ENCODE peak calls at places on chromosomes 13 and 19, in nine cellular contexts. One of them, this sample, is unnamed.

GRCh38 chr19:46614114-46614701 is 10.7 kb downstream of the PTGIR start:
- DNase-seq in CD4-positive, alpha-beta T cell: peak
- DNase-seq in cardiac muscle cell: peak
- DNase-seq in dorsolateral prefrontal cortex: peak
- DNase-seq in tibial artery: peak
- DNase-seq in pancreas: peak
- DNase-seq in astrocyte: peak
- DNase-seq in colonic mucosa: peak
- DNase-seq in tibial nerve: peak
- DNase-seq in this sample: peak

GRCh38 chr13:79604752-79605151 is 123.8 kb downstream of the NDFIP2 start:
- DNase-seq in tibial artery: no peak
- DNase-seq in CD4-positive, alpha-beta T cell: no peak
- DNase-seq in pancreas: no peak
- DNase-seq in tibial nerve: no peak
- DNase-seq in astrocyte: no peak
- DNase-seq in dorsolateral prefrontal cortex: no peak
- DNase-seq in cardiac muscle cell: no peak
- DNase-seq in colonic mucosa: no peak
- DNase-seq in this sample: no peak

GRCh38 chr19:18650048-18650435 is 13.2 kb downstream of the KLHL26 start:
- DNase-seq in tibial nerve: peak
- DNase-seq in dorsolateral prefrontal cortex: no peak
- DNase-seq in colonic mucosa: peak
- DNase-seq in CD4-positive, alpha-beta T cell: no peak
- DNase-seq in tibial artery: no peak
- DNase-seq in pancreas: no peak
- DNase-seq in astrocyte: no peak
- DNase-seq in cardiac muscle cell: peak
- DNase-seq in this sample: no peak

GRCh38 chr19:43425567-43426392 is 11.1 kb downstream of the TEX101 start:
- DNase-seq in tibial artery: no peak
- DNase-seq in colonic mucosa: peak
- DNase-seq in cardiac muscle cell: peak
- DNase-seq in tibial nerve: no peak
- DNase-seq in CD4-positive, alpha-beta T cell: no peak
- DNase-seq in astrocyte: no peak
- DNase-seq in pancreas: peak
- DNase-seq in dorsolateral prefrontal cortex: no peak
- DNase-seq in this sample: no peak

GRCh38 chr13:84661718-84662117 is 779.4 kb upstream of the SLITRK1 start:
- DNase-seq in astrocyte: no peak
- DNase-seq in pancreas: no peak
- DNase-seq in dorsolateral prefrontal cortex: no peak
- DNase-seq in tibial artery: no peak
- DNase-seq in tibial nerve: no peak
- DNase-seq in colonic mucosa: no peak
- DNase-seq in cardiac muscle cell: no peak
- DNase-seq in CD4-positive, alpha-beta T cell: no peak
- DNase-seq in this sample: no peak

GRCh38 chr13:21546372-21546771 is 57.6 kb downstream of the MICU2 start:
- DNase-seq in dorsolateral prefrontal cortex: no peak
- DNase-seq in pancreas: no peak
- DNase-seq in CD4-positive, alpha-beta T cell: no peak
- DNase-seq in cardiac muscle cell: peak
- DNase-seq in astrocyte: no peak
- DNase-seq in colonic mucosa: no peak
- DNase-seq in tibial artery: no peak
- DNase-seq in tibial nerve: no peak
- DNase-seq in this sample: no peak

GRCh38 chr13:36979361-36980040 is 19.6 kb downstream of the ALG5 start:
- DNase-seq in colonic mucosa: no peak
- DNase-seq in dorsolateral prefrontal cortex: no peak
- DNase-seq in tibial nerve: no peak
- DNase-seq in CD4-positive, alpha-beta T cell: no peak
- DNase-seq in tibial artery: no peak
- DNase-seq in cardiac muscle cell: peak
- DNase-seq in pancreas: no peak
- DNase-seq in astrocyte: peak
- DNase-seq in this sample: no peak

GRCh38 chr13:29484236-29484635 is 111.3 kb downstream of the SLC7A1 start:
- DNase-seq in astrocyte: no peak
- DNase-seq in CD4-positive, alpha-beta T cell: no peak
- DNase-seq in tibial artery: no peak
- DNase-seq in dorsolateral prefrontal cortex: no peak
- DNase-seq in colonic mucosa: no peak
- DNase-seq in tibial nerve: no peak
- DNase-seq in pancreas: no peak
- DNase-seq in cardiac muscle cell: no peak
- DNase-seq in this sample: no peak

GRCh38 chr19:49019242-49019932 is 2.5 kb upstream of the LHB start:
- DNase-seq in colonic mucosa: peak
- DNase-seq in tibial artery: no peak
- DNase-seq in astrocyte: no peak
- DNase-seq in dorsolateral prefrontal cortex: no peak
- DNase-seq in CD4-positive, alpha-beta T cell: peak
- DNase-seq in tibial nerve: no peak
- DNase-seq in pancreas: peak
- DNase-seq in cardiac muscle cell: peak
- DNase-seq in this sample: peak
- TF ChIP-seq CTCF in colonic mucosa: no peak
- TF ChIP-seq CTCF in tibial artery: no peak
- TF ChIP-seq CTCF in astrocyte: no peak
- TF ChIP-seq CTCF in dorsolateral prefrontal cortex: no peak
- TF ChIP-seq CTCF in CD4-positive, alpha-beta T cell: no peak
- TF ChIP-seq CTCF in tibial nerve: no peak
- TF ChIP-seq CTCF in pancreas: no peak
- TF ChIP-seq CTCF in cardiac muscle cell: no peak
- TF ChIP-seq CTCF in this sample: no peak

DNA sequence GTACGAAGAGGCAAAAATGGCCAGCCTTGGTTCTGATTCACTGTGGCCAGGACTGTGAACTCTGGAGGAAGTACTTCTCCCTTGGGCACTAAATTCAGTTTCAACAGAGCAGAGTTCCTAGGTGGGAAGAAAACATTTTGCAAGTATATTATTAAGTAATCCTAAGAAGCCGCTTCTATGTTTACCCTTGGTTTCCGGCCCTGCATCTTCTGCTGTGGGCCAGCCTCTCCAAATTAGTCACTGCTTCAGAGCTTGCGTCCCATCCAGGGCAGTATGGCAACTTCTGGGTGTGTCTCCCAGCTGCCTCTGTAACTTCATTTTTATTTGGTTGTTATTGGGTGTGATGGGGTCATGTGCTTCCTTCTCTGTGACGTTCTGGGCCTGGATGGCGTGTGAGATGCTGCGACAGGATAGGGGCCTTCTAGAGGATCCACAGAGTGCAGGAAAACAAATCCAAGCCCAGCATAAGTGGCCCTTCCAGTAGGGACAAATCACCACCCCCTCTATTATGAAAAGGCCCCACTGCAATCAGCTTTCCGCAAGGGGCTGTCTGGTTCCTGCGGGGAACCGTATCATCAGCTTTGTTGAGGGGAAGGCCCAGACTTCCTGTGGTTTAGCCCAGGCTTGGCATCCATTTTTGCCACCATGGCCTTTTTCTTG is 55.1 kb upstream of the C1QTNF9 start:
- DNase-seq in cardiac muscle cell: peak
- DNase-seq in astrocyte: no peak
- DNase-seq in colonic mucosa: no peak
- DNase-seq in dorsolateral prefrontal cortex: no peak
- DNase-seq in tibial nerve: no peak
- DNase-seq in pancreas: no peak
- DNase-seq in tibial artery: no peak
- DNase-seq in CD4-positive, alpha-beta T cell: peak
- DNase-seq in this sample: no peak
- H3K27ac ChIP-seq in cardiac muscle cell: no peak
- H3K27ac ChIP-seq in astrocyte: no peak
- H3K27ac ChIP-seq in colonic mucosa: peak
- H3K27ac ChIP-seq in dorsolateral prefrontal cortex: peak
- H3K27ac ChIP-seq in tibial nerve: peak
- H3K27ac ChIP-seq in pancreas: peak
- H3K27ac ChIP-seq in tibial artery: no peak
- H3K27ac ChIP-seq in CD4-positive, alpha-beta T cell: peak
- H3K27ac ChIP-seq in this sample: peak

DNA sequence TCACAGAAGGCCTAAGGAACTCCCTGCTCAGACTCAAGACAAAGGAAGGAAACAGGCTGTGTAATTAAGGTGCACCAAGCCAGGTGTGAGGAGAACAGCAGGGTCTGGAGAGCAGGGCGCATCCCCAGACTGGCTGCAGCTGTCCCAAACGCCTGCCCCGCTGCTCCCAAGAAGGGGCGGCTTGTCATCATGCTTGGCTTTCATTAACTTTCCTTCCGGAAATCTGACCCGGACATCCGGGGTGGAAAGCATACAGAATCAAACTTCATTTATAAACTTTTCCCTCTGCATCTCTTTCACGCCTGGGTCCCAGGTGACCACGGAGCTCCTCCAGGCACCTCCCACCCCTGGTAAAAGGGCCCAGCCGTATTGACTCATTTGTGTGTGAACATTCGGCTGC is 31.7 kb downstream of the TSHZ3 start:
- DNase-seq in CD4-positive, alpha-beta T cell: no peak
- DNase-seq in colonic mucosa: no peak
- DNase-seq in astrocyte: no peak
- DNase-seq in cardiac muscle cell: no peak
- DNase-seq in dorsolateral prefrontal cortex: no peak
- DNase-seq in tibial artery: no peak
- DNase-seq in tibial nerve: no peak
- DNase-seq in pancreas: no peak
- DNase-seq in this sample: no peak
- TF ChIP-seq CTCF in CD4-positive, alpha-beta T cell: no peak
- TF ChIP-seq CTCF in colonic mucosa: no peak
- TF ChIP-seq CTCF in astrocyte: no peak
- TF ChIP-seq CTCF in cardiac muscle cell: no peak
- TF ChIP-seq CTCF in dorsolateral prefrontal cortex: no peak
- TF ChIP-seq CTCF in tibial artery: no peak
- TF ChIP-seq CTCF in tibial nerve: no peak
- TF ChIP-seq CTCF in pancreas: no peak
- TF ChIP-seq CTCF in this sample: no peak

GRCh38 chr13:100837611-100838010 is 163.0 kb upstream of the TMTC4 start:
- DNase-seq in tibial artery: no peak
- DNase-seq in CD4-positive, alpha-beta T cell: no peak
- DNase-seq in tibial nerve: no peak
- DNase-seq in pancreas: no peak
- DNase-seq in dorsolateral prefrontal cortex: no peak
- DNase-seq in colonic mucosa: no peak
- DNase-seq in astrocyte: no peak
- DNase-seq in cardiac muscle cell: no peak
- DNase-seq in this sample: no peak

GRCh38 chr13:100836696-100837095 is 162.1 kb upstream of the TMTC4 start:
- DNase-seq in cardiac muscle cell: peak
- DNase-seq in tibial nerve: no peak
- DNase-seq in dorsolateral prefrontal cortex: no peak
- DNase-seq in colonic mucosa: no peak
- DNase-seq in tibial artery: no peak
- DNase-seq in pancreas: no peak
- DNase-seq in astrocyte: peak
- DNase-seq in CD4-positive, alpha-beta T cell: no peak
- DNase-seq in this sample: no peak

GRCh38 chr13:100835695-100836094 is 161.1 kb upstream of the TMTC4 start:
- DNase-seq in dorsolateral prefrontal cortex: no peak
- DNase-seq in cardiac muscle cell: no peak
- DNase-seq in colonic mucosa: no peak
- DNase-seq in tibial artery: no peak
- DNase-seq in CD4-positive, alpha-beta T cell: no peak
- DNase-seq in astrocyte: no peak
- DNase-seq in tibial nerve: no peak
- DNase-seq in pancreas: no peak
- DNase-seq in this sample: no peak

GRCh38 chr13:100828226-100828625 is 153.6 kb upstream of the TMTC4 start:
- DNase-seq in pancreas: no peak
- DNase-seq in colonic mucosa: no peak
- DNase-seq in CD4-positive, alpha-beta T cell: no peak
- DNase-seq in astrocyte: no peak
- DNase-seq in tibial artery: no peak
- DNase-seq in dorsolateral prefrontal cortex: no peak
- DNase-seq in cardiac muscle cell: peak
- DNase-seq in tibial nerve: no peak
- DNase-seq in this sample: no peak

DNA sequence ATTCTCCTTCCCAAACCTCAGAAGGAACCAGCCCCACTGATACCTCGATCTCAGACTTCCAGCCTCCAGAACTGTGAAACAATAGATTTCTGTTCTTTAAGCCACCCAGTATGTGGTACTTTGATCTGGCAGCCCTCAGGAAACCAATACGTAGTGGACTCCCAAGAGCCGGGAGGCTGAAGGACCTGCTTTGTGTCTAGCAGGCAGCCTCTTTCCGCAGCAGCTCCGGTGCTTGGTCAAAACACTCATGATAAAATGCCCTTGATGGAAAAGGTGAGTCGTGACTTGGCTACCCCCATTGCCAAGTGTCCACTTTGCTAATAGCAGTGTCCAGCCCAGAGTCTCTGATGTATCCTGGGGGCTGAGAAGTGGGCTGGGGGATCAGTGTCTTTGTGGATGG is 158.8 kb upstream of the TMTC4 start:
- DNase-seq in pancreas: no peak
- DNase-seq in CD4-positive, alpha-beta T cell: no peak
- DNase-seq in tibial nerve: no peak
- DNase-seq in tibial artery: no peak
- DNase-seq in colonic mucosa: no peak
- DNase-seq in dorsolateral prefrontal cortex: no peak
- DNase-seq in astrocyte: no peak
- DNase-seq in cardiac muscle cell: no peak
- DNase-seq in this sample: no peak
- H3K27ac ChIP-seq in pancreas: no peak
- H3K27ac ChIP-seq in CD4-positive, alpha-beta T cell: no peak
- H3K27ac ChIP-seq in tibial nerve: no peak
- H3K27ac ChIP-seq in tibial artery: no peak
- H3K27ac ChIP-seq in colonic mucosa: no peak
- H3K27ac ChIP-seq in dorsolateral prefrontal cortex: no peak
- H3K27ac ChIP-seq in astrocyte: no peak
- H3K27ac ChIP-seq in cardiac muscle cell: no peak
- H3K27ac ChIP-seq in this sample: no peak

GRCh38 chr19:16025108-16026101 is 50.9 kb upstream of the TPM4 start:
- DNase-seq in CD4-positive, alpha-beta T cell: no peak
- DNase-seq in dorsolateral prefrontal cortex: peak
- DNase-seq in tibial nerve: no peak
- DNase-seq in tibial artery: peak
- DNase-seq in pancreas: no peak
- DNase-seq in astrocyte: peak
- DNase-seq in colonic mucosa: no peak
- DNase-seq in cardiac muscle cell: peak
- DNase-seq in this sample: no peak
- TF ChIP-seq CTCF in CD4-positive, alpha-beta T cell: no peak
- TF ChIP-seq CTCF in dorsolateral prefrontal cortex: no peak
- TF ChIP-seq CTCF in tibial nerve: no peak
- TF ChIP-seq CTCF in tibial artery: peak
- TF ChIP-seq CTCF in pancreas: peak
- TF ChIP-seq CTCF in astrocyte: peak
- TF ChIP-seq CTCF in colonic mucosa: peak
- TF ChIP-seq CTCF in cardiac muscle cell: peak
- TF ChIP-seq CTCF in this sample: no peak

DNA sequence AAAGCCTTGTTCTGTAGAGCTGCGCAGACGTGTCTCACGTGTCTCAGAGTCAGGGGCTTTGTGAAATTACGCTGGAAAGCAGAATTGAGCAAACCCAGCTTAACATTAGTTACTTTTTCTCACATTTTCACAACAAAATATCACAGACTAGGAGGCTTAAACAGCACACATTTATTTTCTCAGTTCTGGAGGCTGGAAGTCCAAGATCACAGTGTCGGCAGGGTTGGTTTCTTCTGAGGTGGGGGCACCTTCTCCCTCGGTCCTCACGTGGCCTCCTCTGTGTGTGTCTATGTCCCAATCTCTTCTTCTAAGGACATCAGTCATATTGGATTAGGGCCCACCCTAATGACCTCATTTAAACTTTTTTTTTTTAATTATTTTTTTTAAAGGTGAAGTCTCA is 4.7 kb upstream of the EIF3G start:
- DNase-seq in dorsolateral prefrontal cortex: no peak
- DNase-seq in colonic mucosa: no peak
- DNase-seq in CD4-positive, alpha-beta T cell: no peak
- DNase-seq in tibial nerve: no peak
- DNase-seq in cardiac muscle cell: no peak
- DNase-seq in tibial artery: no peak
- DNase-seq in astrocyte: no peak
- DNase-seq in pancreas: no peak
- DNase-seq in this sample: no peak
- H3K27ac ChIP-seq in dorsolateral prefrontal cortex: no peak
- H3K27ac ChIP-seq in colonic mucosa: no peak
- H3K27ac ChIP-seq in CD4-positive, alpha-beta T cell: no peak
- H3K27ac ChIP-seq in tibial nerve: no peak
- H3K27ac ChIP-seq in cardiac muscle cell: no peak
- H3K27ac ChIP-seq in tibial artery: no peak
- H3K27ac ChIP-seq in astrocyte: no peak
- H3K27ac ChIP-seq in pancreas: no peak
- H3K27ac ChIP-seq in this sample: no peak